ENCODE peak calls at places on chromosomes 12 and 14, in six cellular contexts. One of them, this sample, is unnamed.

GRCh38 chr12:130880411-130880885 is 8.6 kb downstream of the RAN start:
- DNase-seq in left lung: no peak
- DNase-seq in neural progenitor cell: no peak
- DNase-seq in uterus: no peak
- DNase-seq in cardiac muscle cell: no peak
- DNase-seq in foreskin fibroblast: no peak
- DNase-seq in this sample: no peak

GRCh38 chr14:31937730-31938346 is 139.3 kb upstream of the ARHGAP5 start:
- DNase-seq in left lung: no peak
- DNase-seq in neural progenitor cell: no peak
- DNase-seq in uterus: no peak
- DNase-seq in cardiac muscle cell: peak; percentile 64
- DNase-seq in foreskin fibroblast: peak; percentile 84
- DNase-seq in this sample: no peak

GRCh38 chr14:80930836-80931389 is 10.6 kb downstream of the CEP128 start:
- DNase-seq in left lung: no peak
- DNase-seq in neural progenitor cell: no peak
- DNase-seq in uterus: no peak
- DNase-seq in cardiac muscle cell: peak; percentile 87
- DNase-seq in foreskin fibroblast: peak; percentile 50
- DNase-seq in this sample: peak; percentile 94

GRCh38 chr14:30763891-30764290 is 110.5 kb upstream of the COCH start:
- DNase-seq in left lung: no peak
- DNase-seq in neural progenitor cell: no peak
- DNase-seq in uterus: no peak
- DNase-seq in cardiac muscle cell: no peak
- DNase-seq in foreskin fibroblast: no peak
- DNase-seq in this sample: no peak

GRCh38 chr12:5914387-5915149 is 30.5 kb downstream of the ANO2 start:
- DNase-seq in left lung: no peak
- DNase-seq in neural progenitor cell: no peak
- DNase-seq in uterus: no peak
- DNase-seq in cardiac muscle cell: no peak
- DNase-seq in foreskin fibroblast: no peak
- DNase-seq in this sample: no peak

GRCh38 chr12:104695453-104696148 is 238.9 kb downstream of the CHST11 start:
- DNase-seq in left lung: no peak
- DNase-seq in neural progenitor cell: no peak
- DNase-seq in uterus: no peak
- DNase-seq in cardiac muscle cell: peak; percentile 93
- DNase-seq in foreskin fibroblast: peak; percentile 50
- DNase-seq in this sample: peak; percentile 63

GRCh38 chr12:110068654-110069053 is 20.3 kb upstream of the C12orf76 start:
- DNase-seq in left lung: no peak
- DNase-seq in neural progenitor cell: no peak
- DNase-seq in uterus: no peak
- DNase-seq in cardiac muscle cell: no peak
- DNase-seq in foreskin fibroblast: no peak
- DNase-seq in this sample: no peak

GRCh38 chr12:30691122-30691879 is 4.4 kb downstream of the IPO8 start:
- DNase-seq in left lung: no peak
- DNase-seq in neural progenitor cell: no peak
- DNase-seq in uterus: no peak
- DNase-seq in cardiac muscle cell: peak; percentile 77
- DNase-seq in foreskin fibroblast: peak; percentile 78
- DNase-seq in this sample: peak; percentile 25

GRCh38 chr14:65297744-65298143 is 114.8 kb upstream of the FUT8 start:
- DNase-seq in left lung: no peak
- DNase-seq in neural progenitor cell: no peak
- DNase-seq in uterus: no peak
- DNase-seq in cardiac muscle cell: no peak
- DNase-seq in foreskin fibroblast: no peak
- DNase-seq in this sample: no peak

GRCh38 chr14:101944451-101944850 is 19.9 kb upstream of the DYNC1H1 start:
- DNase-seq in left lung: peak; percentile 15
- DNase-seq in neural progenitor cell: no peak
- DNase-seq in uterus: no peak
- DNase-seq in cardiac muscle cell: no peak
- DNase-seq in foreskin fibroblast: no peak
- DNase-seq in this sample: no peak

GRCh38 chr14:101945171-101945570 is 19.2 kb upstream of the DYNC1H1 start:
- DNase-seq in left lung: no peak
- DNase-seq in neural progenitor cell: no peak
- DNase-seq in uterus: no peak
- DNase-seq in cardiac muscle cell: no peak
- DNase-seq in foreskin fibroblast: no peak
- DNase-seq in this sample: no peak

GRCh38 chr14:101934751-101935150 is 29.6 kb upstream of the DYNC1H1 start:
- DNase-seq in left lung: no peak
- DNase-seq in neural progenitor cell: no peak
- DNase-seq in uterus: no peak
- DNase-seq in cardiac muscle cell: no peak
- DNase-seq in foreskin fibroblast: no peak
- DNase-seq in this sample: no peak

GRCh38 chr14:101937926-101938767 is 26.2 kb upstream of the DYNC1H1 start:
- DNase-seq in left lung: no peak
- DNase-seq in neural progenitor cell: no peak
- DNase-seq in uterus: no peak
- DNase-seq in cardiac muscle cell: no peak
- DNase-seq in foreskin fibroblast: no peak
- DNase-seq in this sample: no peak

GRCh38 chr14:101939771-101940170 is 24.6 kb upstream of the DYNC1H1 start:
- DNase-seq in left lung: no peak
- DNase-seq in neural progenitor cell: no peak
- DNase-seq in uterus: no peak
- DNase-seq in cardiac muscle cell: no peak
- DNase-seq in foreskin fibroblast: no peak
- DNase-seq in this sample: no peak
- TF ChIP-seq CTCF in left lung: no peak
- TF ChIP-seq CTCF in neural progenitor cell: no peak
- TF ChIP-seq CTCF in uterus: no peak
- TF ChIP-seq CTCF in cardiac muscle cell: no peak
- TF ChIP-seq CTCF in foreskin fibroblast: no peak
- TF ChIP-seq CTCF in this sample: no peak

GRCh38 chr12:65740506-65740872 is 83.8 kb upstream of the HMGA2 start:
- DNase-seq in left lung: no peak
- DNase-seq in neural progenitor cell: no peak
- DNase-seq in uterus: no peak
- DNase-seq in cardiac muscle cell: peak; percentile 16
- DNase-seq in foreskin fibroblast: no peak
- DNase-seq in this sample: no peak
- H3K4me3 ChIP-seq in left lung: no peak overlapping the region
- H3K4me3 ChIP-seq in neural progenitor cell: peak overlapping the region; percentile 64
- H3K4me3 ChIP-seq in uterus: no peak overlapping the region
- H3K4me3 ChIP-seq in cardiac muscle cell: no peak overlapping the region
- H3K4me3 ChIP-seq in foreskin fibroblast: peak overlapping the region; percentile 56
- H3K4me3 ChIP-seq in this sample: no peak overlapping the region

GRCh38 chr14:69803753-69804152 is 6.7 kb upstream of the SLC10A1 start:
- DNase-seq in left lung: no peak
- DNase-seq in neural progenitor cell: no peak
- DNase-seq in uterus: no peak
- DNase-seq in cardiac muscle cell: no peak
- DNase-seq in foreskin fibroblast: no peak
- DNase-seq in this sample: no peak
- TF ChIP-seq CTCF in left lung: no peak
- TF ChIP-seq CTCF in neural progenitor cell: peak; percentile 23
- TF ChIP-seq CTCF in uterus: no peak
- TF ChIP-seq CTCF in cardiac muscle cell: peak; percentile 21
- TF ChIP-seq CTCF in foreskin fibroblast: no peak
- TF ChIP-seq CTCF in this sample: no peak

GRCh38 chr14:101457177-101457935 is 103.9 kb upstream of the DIO3 start:
- DNase-seq in left lung: no peak
- DNase-seq in neural progenitor cell: peak; percentile 72
- DNase-seq in uterus: no peak
- DNase-seq in cardiac muscle cell: no peak
- DNase-seq in foreskin fibroblast: no peak
- DNase-seq in this sample: no peak

GRCh38 chr14:101456246-101457159 is 104.8 kb upstream of the DIO3 start:
- DNase-seq in left lung: no peak
- DNase-seq in neural progenitor cell: peak; percentile 80
- DNase-seq in uterus: no peak
- DNase-seq in cardiac muscle cell: no peak
- DNase-seq in foreskin fibroblast: no peak
- DNase-seq in this sample: no peak

GRCh38 chr14:101459392-101459900 is 101.8 kb upstream of the DIO3 start:
- DNase-seq in left lung: no peak
- DNase-seq in neural progenitor cell: peak; percentile 63
- DNase-seq in uterus: no peak
- DNase-seq in cardiac muscle cell: no peak
- DNase-seq in foreskin fibroblast: no peak
- DNase-seq in this sample: no peak

GRCh38 chr14:101458536-101459391 is 102.5 kb upstream of the DIO3 start:
- DNase-seq in left lung: no peak
- DNase-seq in neural progenitor cell: peak; percentile 73
- DNase-seq in uterus: no peak
- DNase-seq in cardiac muscle cell: no peak
- DNase-seq in foreskin fibroblast: no peak
- DNase-seq in this sample: no peak

DNA sequence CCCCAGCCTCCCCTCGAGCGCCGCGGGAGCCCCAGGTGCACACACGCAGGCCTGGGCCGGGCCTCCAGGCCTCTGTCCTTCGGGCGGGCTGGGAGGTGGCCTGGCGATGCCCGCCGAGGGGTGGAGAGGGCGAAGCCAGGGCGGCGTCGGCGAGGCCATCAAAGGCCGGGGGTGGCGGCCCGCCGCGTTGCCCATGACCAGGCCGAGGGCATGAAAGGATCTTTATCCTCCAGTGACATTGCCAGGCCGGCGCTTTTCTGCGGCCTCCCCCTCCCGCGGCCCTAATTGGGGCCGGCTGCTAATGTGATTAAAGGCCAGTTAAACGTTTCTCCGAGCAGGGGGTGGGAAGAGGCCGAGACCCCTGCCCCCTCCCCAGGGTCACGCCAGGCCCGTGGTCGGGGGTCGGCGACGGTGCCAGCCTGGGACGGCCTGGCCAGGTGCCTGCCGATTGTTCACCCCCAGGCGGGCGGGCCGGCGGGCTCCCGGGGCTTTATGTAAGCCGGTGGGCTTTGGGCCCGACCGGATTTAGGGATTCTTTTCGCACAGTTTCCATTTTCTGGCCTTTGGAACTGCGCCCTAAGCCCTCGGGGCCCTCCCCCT is 103.3 kb upstream of the DIO3 start:
- DNase-seq in left lung: no peak
- DNase-seq in neural progenitor cell: peak; percentile 82
- DNase-seq in uterus: no peak
- DNase-seq in cardiac muscle cell: no peak
- DNase-seq in foreskin fibroblast: no peak
- DNase-seq in this sample: no peak
- H3K4me3 ChIP-seq in left lung: no peak overlapping the region
- H3K4me3 ChIP-seq in neural progenitor cell: peak overlapping the region; percentile 36
- H3K4me3 ChIP-seq in uterus: no peak overlapping the region
- H3K4me3 ChIP-seq in cardiac muscle cell: no peak overlapping the region
- H3K4me3 ChIP-seq in foreskin fibroblast: no peak overlapping the region
- H3K4me3 ChIP-seq in this sample: no peak overlapping the region

GRCh38 chr12:39380090-39380489 is 62.8 kb downstream of the KIF21A start:
- DNase-seq in left lung: no peak
- DNase-seq in neural progenitor cell: no peak
- DNase-seq in uterus: no peak
- DNase-seq in cardiac muscle cell: no peak
- DNase-seq in foreskin fibroblast: no peak
- DNase-seq in this sample: no peak

GRCh38 chr12:39378346-39378745 is 64.6 kb downstream of the KIF21A start:
- DNase-seq in left lung: no peak
- DNase-seq in neural progenitor cell: no peak
- DNase-seq in uterus: no peak
- DNase-seq in cardiac muscle cell: peak; percentile 43
- DNase-seq in foreskin fibroblast: no peak
- DNase-seq in this sample: no peak

GRCh38 chr12:39372929-39373328 is 70.0 kb downstream of the KIF21A start:
- DNase-seq in left lung: no peak
- DNase-seq in neural progenitor cell: no peak
- DNase-seq in uterus: no peak
- DNase-seq in cardiac muscle cell: peak; percentile 17
- DNase-seq in foreskin fibroblast: no peak
- DNase-seq in this sample: no peak

GRCh38 chr12:39372204-39372925 is 70.6 kb downstream of the KIF21A start:
- DNase-seq in left lung: no peak
- DNase-seq in neural progenitor cell: no peak
- DNase-seq in uterus: no peak
- DNase-seq in cardiac muscle cell: no peak
- DNase-seq in foreskin fibroblast: no peak
- DNase-seq in this sample: no peak

DNA sequence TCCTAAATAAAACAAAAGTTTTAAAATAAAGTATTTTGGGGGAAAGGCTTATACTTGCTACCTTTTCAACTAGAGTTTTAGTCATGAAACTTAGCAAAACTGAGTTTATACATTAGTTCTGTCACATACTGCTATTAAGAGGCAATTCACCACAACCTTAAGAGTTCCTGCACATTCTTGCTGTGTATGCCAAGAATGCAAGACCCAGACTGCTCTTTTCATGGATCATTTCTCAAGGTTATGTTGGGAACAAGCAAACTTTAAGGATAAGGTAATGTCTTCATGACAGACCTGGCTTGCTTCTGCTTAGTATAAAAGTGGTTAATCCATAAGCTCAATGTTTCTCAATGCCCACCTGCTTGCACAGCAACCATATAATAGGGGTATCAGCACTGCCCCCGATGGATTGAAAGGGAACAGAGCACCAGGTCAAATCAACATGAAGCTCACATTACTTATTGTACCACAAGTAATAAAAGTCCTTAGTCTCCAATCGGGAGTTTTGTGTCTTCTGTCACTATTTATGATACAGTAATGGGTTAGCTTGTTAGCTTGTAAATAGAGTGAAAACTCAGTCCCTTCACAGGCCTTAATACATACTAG is 67.6 kb downstream of the KIF21A start:
- DNase-seq in left lung: no peak
- DNase-seq in neural progenitor cell: peak; percentile 14
- DNase-seq in uterus: no peak
- DNase-seq in cardiac muscle cell: no peak
- DNase-seq in foreskin fibroblast: no peak
- DNase-seq in this sample: no peak
- TF ChIP-seq CTCF in left lung: no peak
- TF ChIP-seq CTCF in neural progenitor cell: peak; percentile 45
- TF ChIP-seq CTCF in uterus: no peak
- TF ChIP-seq CTCF in cardiac muscle cell: no peak
- TF ChIP-seq CTCF in foreskin fibroblast: no peak
- TF ChIP-seq CTCF in this sample: peak; percentile 12